ENCODE peak calls at places on chromosomes 12 and 14, in six cellular contexts. One of them, this sample, is unnamed.

GRCh38 chr12:57891639-57892228 is 45.2 kb upstream of the CTDSP2 start:
- DNase-seq in endothelial cell of umbilical vein: no peak
- DNase-seq in GM12878: no peak
- DNase-seq in A549: no peak
- DNase-seq in K562: no peak
- DNase-seq in HepG2: no peak
- DNase-seq in this sample: no peak

GRCh38 chr12:94553130-94553519 is 93.5 kb upstream of the CEP83 start:
- DNase-seq in GM12878: no peak
- DNase-seq in endothelial cell of umbilical vein: peak
- DNase-seq in K562: no peak
- DNase-seq in HepG2: no peak
- DNase-seq in A549: peak
- DNase-seq in this sample: no peak

GRCh38 chr12:57848208-57848607 is 1.7 kb upstream of the CTDSP2 start:
- DNase-seq in endothelial cell of umbilical vein: no peak
- DNase-seq in K562: no peak
- DNase-seq in A549: no peak
- DNase-seq in GM12878: no peak
- DNase-seq in HepG2: no peak
- DNase-seq in this sample: no peak

GRCh38 chr14:103522649-103523582 is at the start of gene CKB:
- DNase-seq in GM12878: no peak
- DNase-seq in endothelial cell of umbilical vein: no peak
- DNase-seq in K562: peak
- DNase-seq in A549: peak
- DNase-seq in HepG2: no peak
- DNase-seq in this sample: no peak

GRCh38 chr14:103014466-103015319 is 42.7 kb downstream of the CDC42BPB start:
- DNase-seq in GM12878: no peak
- DNase-seq in HepG2: no peak
- DNase-seq in endothelial cell of umbilical vein: peak
- DNase-seq in A549: no peak
- DNase-seq in K562: peak
- DNase-seq in this sample: peak

GRCh38 chr12:62190081-62190480 is 70.1 kb upstream of the USP15 start:
- DNase-seq in GM12878: no peak
- DNase-seq in endothelial cell of umbilical vein: no peak
- DNase-seq in A549: no peak
- DNase-seq in HepG2: no peak
- DNase-seq in K562: no peak
- DNase-seq in this sample: no peak

GRCh38 chr12:18171571-18171970 is 81.6 kb upstream of the RERGL start:
- DNase-seq in A549: no peak
- DNase-seq in GM12878: no peak
- DNase-seq in endothelial cell of umbilical vein: no peak
- DNase-seq in K562: no peak
- DNase-seq in HepG2: no peak
- DNase-seq in this sample: no peak

GRCh38 chr14:26170885-26171284 is 426.9 kb downstream of the NOVA1 start:
- DNase-seq in endothelial cell of umbilical vein: no peak
- DNase-seq in HepG2: no peak
- DNase-seq in K562: no peak
- DNase-seq in GM12878: no peak
- DNase-seq in A549: no peak
- DNase-seq in this sample: no peak

GRCh38 chr12:2429032-2429431 is 365.7 kb upstream of the FKBP4 start:
- DNase-seq in endothelial cell of umbilical vein: no peak
- DNase-seq in K562: no peak
- DNase-seq in A549: no peak
- DNase-seq in HepG2: no peak
- DNase-seq in GM12878: no peak
- DNase-seq in this sample: no peak

GRCh38 chr12:104627975-104628322 is 171.2 kb downstream of the CHST11 start:
- DNase-seq in A549: no peak
- DNase-seq in HepG2: no peak
- DNase-seq in endothelial cell of umbilical vein: no peak
- DNase-seq in K562: no peak
- DNase-seq in GM12878: no peak
- DNase-seq in this sample: no peak

GRCh38 chr14:104307627-104308401 is 169.4 kb downstream of the KIF26A start:
- DNase-seq in A549: no peak
- DNase-seq in K562: no peak
- DNase-seq in HepG2: no peak
- DNase-seq in GM12878: no peak
- DNase-seq in endothelial cell of umbilical vein: no peak
- DNase-seq in this sample: no peak

GRCh38 chr14:56378474-56378873 is 201.1 kb upstream of the TMEM260 start:
- DNase-seq in A549: no peak
- DNase-seq in HepG2: no peak
- DNase-seq in GM12878: no peak
- DNase-seq in endothelial cell of umbilical vein: peak
- DNase-seq in K562: no peak
- DNase-seq in this sample: peak

GRCh38 chr14:77580477-77580876 is 36.0 kb downstream of the SPTLC2 start:
- DNase-seq in GM12878: no peak
- DNase-seq in K562: no peak
- DNase-seq in A549: no peak
- DNase-seq in endothelial cell of umbilical vein: no peak
- DNase-seq in HepG2: no peak
- DNase-seq in this sample: no peak
- H3K4me3 ChIP-seq in GM12878: no peak
- H3K4me3 ChIP-seq in K562: no peak
- H3K4me3 ChIP-seq in A549: no peak
- H3K4me3 ChIP-seq in endothelial cell of umbilical vein: peak
- H3K4me3 ChIP-seq in HepG2: no peak
- H3K4me3 ChIP-seq in this sample: no peak

GRCh38 chr12:121741743-121742142 is 29.2 kb downstream of the TMEM120B start:
- DNase-seq in K562: no peak
- DNase-seq in A549: no peak
- DNase-seq in GM12878: no peak
- DNase-seq in HepG2: no peak
- DNase-seq in endothelial cell of umbilical vein: no peak
- DNase-seq in this sample: peak

GRCh38 chr12:121740847-121741246 is 28.3 kb downstream of the TMEM120B start:
- DNase-seq in endothelial cell of umbilical vein: no peak
- DNase-seq in A549: no peak
- DNase-seq in K562: no peak
- DNase-seq in HepG2: no peak
- DNase-seq in GM12878: no peak
- DNase-seq in this sample: no peak

GRCh38 chr12:121737421-121737820 is 24.9 kb downstream of the TMEM120B start:
- DNase-seq in A549: no peak
- DNase-seq in endothelial cell of umbilical vein: no peak
- DNase-seq in K562: no peak
- DNase-seq in HepG2: no peak
- DNase-seq in GM12878: no peak
- DNase-seq in this sample: no peak

DNA sequence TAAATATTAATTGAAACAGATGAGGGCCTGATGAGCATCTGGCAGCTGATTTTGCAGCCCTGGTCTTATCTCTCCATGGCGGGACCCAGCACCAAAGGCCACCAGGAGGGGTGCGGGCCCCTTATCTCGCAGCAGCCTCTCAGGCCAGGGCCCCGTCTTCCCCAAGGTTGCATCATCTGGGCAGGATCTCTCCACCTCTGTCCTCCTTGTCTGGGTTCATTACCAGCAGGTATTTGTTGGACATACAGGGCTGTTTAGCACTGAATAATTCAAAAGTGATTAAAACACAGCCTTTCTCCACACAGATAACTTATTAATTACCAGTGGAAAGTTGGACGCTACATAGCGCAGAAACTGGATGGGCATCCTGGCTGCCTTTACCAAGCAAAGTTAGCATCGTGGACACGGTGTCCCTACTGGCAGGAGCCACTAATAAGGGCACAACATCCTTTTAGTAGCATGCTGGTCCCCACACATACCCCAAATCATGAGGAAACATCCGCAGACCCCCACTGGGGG is 25.8 kb downstream of the TMEM120B start:
- DNase-seq in endothelial cell of umbilical vein: no peak
- DNase-seq in A549: no peak
- DNase-seq in K562: peak
- DNase-seq in GM12878: no peak
- DNase-seq in HepG2: no peak
- DNase-seq in this sample: no peak
- TF ChIP-seq POLR2A in endothelial cell of umbilical vein: no peak
- TF ChIP-seq POLR2A in A549: no peak
- TF ChIP-seq POLR2A in K562: no peak
- TF ChIP-seq POLR2A in GM12878: no peak
- TF ChIP-seq POLR2A in HepG2: no peak
- TF ChIP-seq POLR2A in this sample: no peak

DNA sequence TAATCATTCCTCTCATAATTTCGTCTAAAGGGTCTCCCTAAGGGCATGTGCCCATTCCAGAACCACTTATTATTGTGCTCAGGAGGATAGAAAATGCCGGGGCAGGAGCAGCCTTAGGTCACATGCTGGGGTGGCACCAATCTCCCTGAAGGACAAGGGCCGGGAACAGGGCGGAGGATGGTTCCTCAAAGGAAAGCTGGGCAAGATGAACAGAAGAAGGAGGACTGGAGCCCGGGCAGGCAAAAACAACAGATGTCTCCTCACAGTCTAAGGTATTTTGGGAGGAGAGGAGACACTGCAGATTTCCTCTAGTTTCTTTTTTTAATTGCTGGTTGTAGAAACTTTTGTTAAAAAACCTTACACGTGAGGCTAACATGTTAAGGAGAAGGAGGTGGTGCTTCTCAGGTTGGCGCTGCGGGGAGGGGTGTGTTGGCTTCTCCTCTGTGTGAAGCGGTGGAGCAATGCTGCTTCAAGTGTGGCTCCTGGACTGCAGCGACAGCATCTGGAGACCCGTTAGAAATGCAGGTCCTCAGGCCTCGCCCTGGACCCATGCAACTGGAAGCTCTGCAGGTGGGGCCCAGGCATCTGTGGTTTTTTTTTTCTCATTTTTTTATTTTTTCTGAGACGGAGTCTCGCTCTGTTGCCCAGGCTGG is 164.8 kb downstream of the AACS start:
- DNase-seq in K562: peak
- DNase-seq in A549: no peak
- DNase-seq in HepG2: no peak
- DNase-seq in endothelial cell of umbilical vein: no peak
- DNase-seq in GM12878: no peak
- DNase-seq in this sample: no peak
- TF ChIP-seq MYC in K562: no peak
- TF ChIP-seq MYC in A549: no peak
- TF ChIP-seq MYC in HepG2: no peak
- TF ChIP-seq MYC in endothelial cell of umbilical vein: no peak
- TF ChIP-seq MYC in GM12878: no peak
- TF ChIP-seq MYC in this sample: no peak

GRCh38 chr14:77319416-77319815 is 1.3 kb downstream of the POMT2 start:
- DNase-seq in A549: no peak
- DNase-seq in endothelial cell of umbilical vein: no peak
- DNase-seq in K562: no peak
- DNase-seq in GM12878: no peak
- DNase-seq in HepG2: no peak
- DNase-seq in this sample: no peak
- H3K4me3 ChIP-seq in A549: peak
- H3K4me3 ChIP-seq in endothelial cell of umbilical vein: no peak
- H3K4me3 ChIP-seq in K562: no peak
- H3K4me3 ChIP-seq in GM12878: no peak
- H3K4me3 ChIP-seq in HepG2: peak
- H3K4me3 ChIP-seq in this sample: peak

GRCh38 chr14:23153891-23154796 is 29.3 kb downstream of the SLC7A8 start:
- DNase-seq in endothelial cell of umbilical vein: peak
- DNase-seq in A549: no peak
- DNase-seq in HepG2: no peak
- DNase-seq in GM12878: no peak
- DNase-seq in K562: peak
- DNase-seq in this sample: peak
- TF ChIP-seq POLR2A in endothelial cell of umbilical vein: no peak
- TF ChIP-seq POLR2A in A549: no peak
- TF ChIP-seq POLR2A in HepG2: no peak
- TF ChIP-seq POLR2A in GM12878: no peak
- TF ChIP-seq POLR2A in K562: peak
- TF ChIP-seq POLR2A in this sample: no peak